ENCODE peak calls at places on chromosomes 3 and 15, in eight cellular contexts. R is bronchial epithelial cell, D is cardiac muscle cell, W is mammary epithelial cell, M is esophagus muscularis mucosa, H is IMR-90, V is mesenchymal stem cell, Y is SJSA1. I is an unnamed sample. For H3K27me3, the result is how much of the 10 kb centered on the place peaks cover.

GRCh38 chr3:188869628-188870027 is 302.1 kb upstream of the TPRG1 start:
- DNase-seq in Y (no peak), R (no peak), V (peak), M (no peak), H (peak), W (no peak), D (no peak), I (no peak)

GRCh38 chr3:76570436-76571057 is 469.4 kb upstream of the ROBO2 start:
- DNase-seq in R (peak), V (peak), D (peak), W (no peak), M (no peak), H (peak), Y (no peak), I (no peak)

GRCh38 chr3:127135241-127136023 is 57.5 kb upstream of the PRR23E start:
- DNase-seq in H (peak), M (no peak), W (no peak), Y (no peak), D (peak), V (peak), R (no peak), I (no peak)

GRCh38 chr3:27468283-27468886 is 15.8 kb downstream of the SLC4A7 start:
- DNase-seq in W (no peak), R (no peak), Y (no peak), V (no peak), M (no peak), H (no peak), D (no peak), I (no peak)

GRCh38 chr3:78455737-78456136 is 1312.1 kb downstream of the ROBO1 start:
- DNase-seq in M (no peak), H (no peak), V (no peak), W (no peak), Y (no peak), R (no peak), D (no peak), I (no peak)

GRCh38 chr3:42262525-42262924 is 3.5 kb downstream of the CCK start:
- DNase-seq in M (no peak), R (peak), D (no peak), V (no peak), Y (no peak), H (peak), W (peak), I (peak)

GRCh38 chr15:69451951-69452701 is 492 bp upstream of the RPLP1 start:
- DNase-seq in R (peak), M (no peak), H (peak), V (no peak), D (peak), W (no peak), Y (no peak), I (no peak)

GRCh38 chr3:25313286-25313685 is 114.8 kb upstream of the RARB start:
- DNase-seq in M (no peak), Y (no peak), V (peak), W (no peak), D (peak), H (no peak), R (peak), I (no peak)

GRCh38 chr3:9206287-9206686 is 43.2 kb downstream of the SRGAP3 start:
- DNase-seq in V (no peak), M (no peak), Y (no peak), W (no peak), H (no peak), R (no peak), D (no peak), I (no peak)

GRCh38 chr3:73546961-73547360 is 77.8 kb downstream of the PDZRN3 start:
- DNase-seq in H (peak), Y (peak), R (peak), V (peak), M (no peak), W (peak), D (peak), I (peak)

GRCh38 chr3:157360044-157360443 is 76.6 kb upstream of the PTX3 start:
- DNase-seq in Y (peak), V (peak), R (peak), H (peak), M (no peak), W (peak), D (peak), I (peak)

GRCh38 chr3:170614214-170614966 is 28.5 kb upstream of the SLC7A14 start:
- DNase-seq in M (no peak), Y (peak), R (peak), V (peak), W (peak), D (peak), H (peak), I (peak)

GRCh38 chr15:70470556-70471191 is 292.7 kb downstream of the UACA start:
- DNase-seq in R (peak), H (no peak), M (no peak), W (no peak), Y (no peak), D (no peak), V (no peak), I (no peak)

GRCh38 chr15:78314181-78314581 is 14.8 kb upstream of the SKIC8 start:
- DNase-seq in H (no peak), D (no peak), R (no peak), V (no peak), W (no peak), Y (no peak), M (no peak), I (no peak)

GRCh38 chr3:38878650-38879049 is 62.6 kb upstream of the SCN10A start:
- DNase-seq in R (no peak), W (no peak), H (no peak), M (no peak), V (no peak), Y (no peak), D (no peak), I (no peak)

GRCh38 chr3:23740517-23741402 is 65.0 kb upstream of the UBE2E1 start:
- DNase-seq in M (no peak), W (peak), H (no peak), V (peak), D (peak), Y (peak), R (peak), I (no peak)

GRCh38 chr3:160577551-160578195 is 12.3 kb upstream of the KPNA4 start:
- DNase-seq in V (no peak), D (peak), Y (no peak), M (no peak), W (peak), R (peak), H (peak), I (no peak)

GRCh38 chr3:71428841-71429609 is 154.5 kb downstream of the FOXP1 start:
- DNase-seq in D (peak), W (peak), R (peak), H (peak), M (no peak), V (no peak), Y (no peak), I (no peak)

GRCh38 chr3:144045766-144046165 is 74.1 kb downstream of the DIPK2A start:
- DNase-seq in R (no peak), V (no peak), D (no peak), M (no peak), H (peak), Y (no peak), W (no peak), I (no peak)
- H3K4me3 ChIP-seq in R (no peak), V (no peak), D (no peak), M (no peak), H (no peak), Y (no peak), W (no peak), I (no peak)

DNA sequence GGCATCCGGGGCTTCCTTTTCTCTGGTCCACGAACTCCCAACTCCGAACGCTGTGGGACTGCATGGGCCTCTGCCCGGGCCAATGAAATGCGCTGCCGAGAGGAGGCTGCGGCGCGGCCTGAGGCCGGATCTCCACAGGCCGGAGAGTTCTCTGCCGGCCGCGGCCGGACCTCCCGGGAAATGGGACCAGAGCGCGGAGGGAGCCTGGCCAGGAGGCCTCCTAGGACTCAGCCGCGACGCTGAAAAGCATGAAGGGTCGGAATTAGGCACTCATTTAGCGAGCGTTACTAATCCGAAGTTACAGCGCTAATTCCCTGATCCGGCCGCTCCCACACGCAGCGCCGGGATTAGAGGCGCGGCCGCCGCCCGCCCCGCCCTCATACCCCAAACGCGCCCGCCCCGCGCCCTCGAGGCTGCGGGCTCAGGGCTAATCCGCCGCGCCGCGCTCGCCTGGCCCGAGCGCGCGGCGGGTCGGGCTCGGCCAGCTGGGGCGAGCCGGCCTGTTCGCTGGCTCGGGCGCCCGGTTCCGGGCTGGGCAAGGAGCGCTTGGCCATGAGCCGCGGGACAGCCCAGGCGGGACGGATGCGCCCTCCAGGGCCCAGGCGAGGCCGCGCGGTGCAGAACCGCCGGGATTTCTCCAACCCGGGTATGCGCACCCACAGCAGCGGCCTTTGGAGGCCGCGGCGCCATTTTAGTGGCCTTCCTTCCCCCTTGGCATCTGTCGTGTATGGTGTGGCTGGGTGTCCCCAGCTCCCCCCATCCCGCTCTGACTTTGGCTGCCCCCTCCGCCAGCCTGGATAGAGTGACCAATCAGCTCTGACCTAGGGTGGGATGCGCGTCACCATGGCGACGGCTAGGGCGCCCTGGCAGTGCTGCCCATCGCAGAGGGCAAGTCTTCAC is 36.8 kb upstream of the POLG start:
- DNase-seq in W (no peak), M (no peak), R (no peak), V (no peak), D (peak), H (no peak), Y (no peak), I (no peak)
- H3K27me3 ChIP-seq in W (half or more), M (under half), R (half or more), V (half or more), D (half or more), H (half or more), Y (half or more), I (half or more)

GRCh38 chr15:42273900-42274692 is 863 bp upstream of the TMEM87A start:
- DNase-seq in Y (peak), R (peak), M (peak), W (peak), V (peak), H (peak), D (peak), I (no peak)

GRCh38 chr15:42275780-42276395 is 2.7 kb upstream of the TMEM87A start:
- DNase-seq in M (no peak), Y (peak), H (no peak), R (no peak), V (no peak), D (peak), W (peak), I (no peak)

GRCh38 chr15:42272768-42273098 is 268 bp upstream of the GANC start:
- DNase-seq in Y (no peak), W (no peak), H (no peak), V (no peak), M (no peak), D (no peak), R (no peak), I (no peak)

GRCh38 chr15:42273099-42273899 is at the start of the genes GANC and TMEM87A:
- DNase-seq in D (peak), Y (peak), R (peak), W (peak), H (peak), V (peak), M (peak), I (peak)

GRCh38 chr15:42274693-42274971 is 1.4 kb upstream of the TMEM87A start:
- DNase-seq in R (no peak), Y (no peak), M (no peak), D (no peak), V (no peak), H (no peak), W (no peak), I (no peak)
- H3K4me3 ChIP-seq in R (peak), Y (peak), M (peak), D (no peak), V (peak), H (no peak), W (peak), I (peak)

DNA sequence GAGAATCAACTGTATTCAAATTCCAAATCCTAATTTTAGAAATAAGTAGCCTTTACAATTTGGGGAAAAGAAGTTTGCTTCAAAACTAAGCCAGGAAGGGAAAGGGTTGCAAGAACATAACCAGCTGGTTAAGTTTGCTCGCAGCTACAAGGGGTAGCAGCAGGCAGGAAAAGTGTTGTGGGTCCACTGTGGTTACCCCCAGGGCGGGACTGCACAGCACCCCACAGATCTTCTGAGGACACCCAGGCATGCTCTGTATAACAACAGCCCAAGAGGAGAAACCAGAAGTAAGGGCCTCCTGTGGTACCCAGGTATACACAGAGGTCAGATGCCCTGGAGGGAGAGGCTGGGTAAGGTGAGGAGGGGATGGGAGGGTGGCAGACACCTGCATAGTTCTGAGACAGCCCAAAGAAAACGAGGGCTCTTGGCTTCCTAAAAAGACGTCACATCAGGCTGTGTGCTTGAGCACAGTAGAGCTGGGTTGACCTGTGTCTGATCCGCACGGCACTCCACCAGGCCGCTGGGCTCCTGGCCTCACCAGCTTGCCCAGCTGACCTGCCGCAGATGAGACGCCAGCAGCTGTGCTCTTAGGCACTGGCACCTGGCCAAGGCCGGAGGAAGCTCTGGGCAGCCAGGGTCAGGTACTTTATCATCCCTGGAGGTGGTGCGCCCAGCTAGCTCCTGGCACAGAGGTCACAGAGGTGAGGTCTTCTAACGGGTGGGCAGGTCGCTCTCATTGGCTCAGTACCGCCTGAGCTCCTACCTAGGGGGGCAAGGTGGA is 81.8 kb upstream of the SNRPA1 start:
- DNase-seq in V (no peak), D (no peak), R (no peak), H (no peak), Y (no peak), M (no peak), W (no peak), I (no peak)
- H3K27me3 ChIP-seq in V (half or more), D (under half), R (under half), H (under half), Y (under half), M (under half), W (under half), I (under half)

GRCh38 chr15:41493205-41493901 is at the start of gene ITPKA:
- DNase-seq in D (peak), R (peak), W (peak), V (peak), Y (peak), H (peak), M (no peak), I (no peak)

GRCh38 chr15:41495736-41496599 is 2.3 kb downstream of the ITPKA start:
- DNase-seq in V (peak), M (no peak), D (no peak), W (no peak), R (no peak), Y (no peak), H (no peak), I (no peak)

GRCh38 chr15:41494190-41494921 is 682 bp downstream of the ITPKA start:
- DNase-seq in D (no peak), Y (peak), W (no peak), M (no peak), V (no peak), H (no peak), R (no peak), I (no peak)

GRCh38 chr15:41493902-41494189 is 172 bp downstream of the ITPKA start:
- DNase-seq in H (no peak), R (no peak), V (no peak), W (no peak), Y (no peak), D (no peak), M (no peak), I (no peak)

DNA sequence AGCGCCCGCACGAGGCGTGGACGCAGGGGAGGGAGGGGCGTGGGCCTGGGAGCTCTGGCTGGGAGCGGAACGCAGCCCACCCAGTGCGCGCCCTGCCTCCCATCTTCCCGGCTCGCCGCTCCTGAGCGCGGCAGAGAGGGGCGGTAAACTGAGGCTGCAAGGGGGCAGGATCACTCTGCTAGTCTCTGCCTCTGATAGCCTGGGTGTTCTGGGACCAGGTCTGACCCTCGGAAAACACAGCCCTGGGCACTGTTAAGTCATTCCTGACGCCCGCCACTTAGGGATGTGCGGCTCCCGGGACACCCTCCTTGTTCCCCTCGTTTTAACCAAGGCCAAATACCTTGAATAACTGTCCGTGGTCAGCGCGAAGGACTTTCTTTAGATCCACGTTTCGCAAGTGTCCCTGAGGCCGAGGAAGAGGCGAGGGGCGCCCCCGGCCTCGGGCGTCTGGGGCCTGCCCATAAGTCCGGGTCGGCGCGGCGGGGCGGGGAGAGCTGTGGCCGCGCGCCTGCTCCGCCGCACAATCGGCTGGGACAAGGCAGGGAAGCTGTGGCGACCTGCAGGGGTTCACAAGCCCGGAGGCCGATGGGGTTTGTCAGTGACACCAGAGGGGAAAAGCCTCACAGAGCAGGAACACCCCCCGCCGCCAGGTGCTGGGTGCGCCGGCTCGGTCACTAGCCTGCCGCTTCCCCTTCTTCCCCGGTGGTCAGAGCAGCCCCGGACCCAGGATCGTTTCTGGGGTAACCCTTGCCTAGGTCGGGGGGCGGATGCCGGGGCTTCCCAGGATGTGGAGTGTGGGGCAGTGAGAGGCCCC is 1.5 kb downstream of the ITPKA start:
- DNase-seq in R (no peak), M (no peak), W (no peak), V (peak), H (no peak), Y (no peak), D (no peak), I (no peak)
- H3K4me3 ChIP-seq in R (peak), M (peak), W (peak), V (peak), H (no peak), Y (no peak), D (peak), I (peak)

GRCh38 chr15:73766598-73766997 is 13.4 kb upstream of the INSYN1 start:
- DNase-seq in W (no peak), H (no peak), Y (no peak), M (no peak), V (no peak), D (no peak), R (no peak), I (no peak)

GRCh38 chr15:73760777-73761329 is 7.7 kb upstream of the INSYN1 start:
- DNase-seq in W (no peak), H (no peak), V (no peak), R (no peak), Y (no peak), D (no peak), M (no peak), I (no peak)

GRCh38 chr15:73765778-73766177 is 12.6 kb upstream of the INSYN1 start:
- DNase-seq in H (no peak), M (no peak), Y (no peak), R (no peak), W (no peak), D (no peak), V (no peak), I (no peak)

GRCh38 chr15:73760330-73760729 is 7.2 kb upstream of the INSYN1 start:
- DNase-seq in W (no peak), V (no peak), H (no peak), D (no peak), Y (no peak), R (no peak), M (no peak), I (no peak)

GRCh38 chr15:73763893-73764292 is 10.7 kb upstream of the INSYN1 start:
- DNase-seq in V (no peak), H (no peak), Y (no peak), R (no peak), M (no peak), W (no peak), D (no peak), I (no peak)
- H3K27me3 ChIP-seq in V (half or more), H (half or more), Y (under half), R (under half), M (under half), W (under half), D (under half), I (under half)

DNA sequence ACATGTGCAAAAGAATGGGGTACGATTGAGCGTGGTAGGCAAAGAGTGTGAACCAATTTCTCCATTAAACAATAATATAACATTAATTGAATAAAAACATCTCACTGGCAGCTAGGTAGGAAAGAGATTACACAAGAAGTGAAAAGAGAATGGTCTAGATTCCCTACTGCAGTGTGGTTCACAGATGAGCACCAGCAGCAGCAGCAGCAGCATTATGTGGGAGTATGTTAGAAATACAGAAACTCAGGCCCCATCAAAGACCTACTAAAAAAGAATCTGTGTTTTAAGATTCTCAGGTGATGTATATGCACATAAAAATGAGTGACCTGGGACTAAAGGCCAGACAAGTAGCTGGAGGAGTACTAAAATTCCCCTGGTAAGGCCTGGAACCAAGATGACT is 118.2 kb downstream of the ADAM10 start:
- DNase-seq in R (no peak), M (no peak), H (no peak), V (no peak), Y (no peak), W (no peak), D (no peak), I (no peak)
- H3K4me3 ChIP-seq in R (no peak), M (no peak), H (no peak), V (no peak), Y (no peak), W (no peak), D (no peak), I (no peak)

DNA sequence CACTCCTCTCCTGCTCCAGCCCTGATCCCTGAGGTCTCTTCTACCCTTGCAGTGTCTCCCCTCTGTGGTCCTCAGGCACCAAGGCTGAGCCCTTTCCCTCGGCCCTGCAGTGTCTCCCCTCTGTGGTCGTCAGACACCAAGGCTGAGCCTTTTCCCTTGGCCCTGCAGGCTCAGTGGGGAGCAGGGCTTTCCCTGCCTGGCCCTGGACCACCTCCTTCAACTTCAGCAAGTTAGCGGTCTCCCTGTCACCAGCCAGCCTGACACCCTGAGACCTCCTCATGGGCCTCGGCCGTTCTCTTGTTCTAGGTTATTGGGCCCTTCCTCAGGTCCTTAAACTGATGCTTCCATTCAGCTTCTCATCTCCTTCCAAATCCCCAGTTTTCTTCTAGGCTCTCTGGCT is 4.3 kb downstream of the NRROS start:
- DNase-seq in D (no peak), R (no peak), M (no peak), Y (no peak), W (no peak), H (no peak), V (no peak), I (no peak)
- H3K27me3 ChIP-seq in D (under half), R (under half), M (under half), Y (under half), W (under half), H (under half), V (under half), I (under half)